ENCODE peak calls at places on chromosome 3, in eight cellular contexts. Q is CD8-positive, alpha-beta T cell; K is astrocyte; N is heart right ventricle; A is right atrium auricular region; L is HL-60; F is tibial nerve; O is DND-41. M is an unnamed sample.

GRCh38 chr3:109803274-109803673 is 465.9 kb upstream of the DPPA4 start:
- DNase-seq in Q (no peak), O (no peak), A (no peak), F (no peak), N (no peak), K (no peak), L (no peak), M (no peak)

GRCh38 chr3:69442771-69443197 is 56.9 kb upstream of the FRMD4B start:
- DNase-seq in A (no peak), N (no peak), F (no peak), L (no peak), K (no peak), O (no peak), Q (no peak), M (no peak)

GRCh38 chr3:111890051-111890580 is 31.1 kb downstream of the PHLDB2 start:
- DNase-seq in N (no peak), O (no peak), A (no peak), K (peak; percentile 44), F (no peak), L (no peak), Q (no peak), M (peak; percentile 21)

GRCh38 chr3:170346481-170347125 is 10.9 kb upstream of the SKIL start:
- DNase-seq in O (no peak), N (no peak), Q (no peak), F (no peak), K (no peak), A (no peak), L (no peak), M (no peak)

GRCh38 chr3:58190291-58190690 is 20.5 kb downstream of the DNASE1L3 start:
- DNase-seq in N (no peak), O (no peak), Q (no peak), L (no peak), K (no peak), F (no peak), A (no peak), M (no peak)

GRCh38 chr3:195270350-195271115 is 426 bp downstream of the XXYLT1 start:
- DNase-seq in A (no peak), K (peak; percentile 64), O (peak; percentile 60), L (peak; percentile 41), Q (no peak), F (peak; percentile 52), N (peak; percentile 66), M (peak; percentile 82)

GRCh38 chr3:44039006-44039405 is 202.7 kb upstream of the TOPAZ1 start:
- DNase-seq in K (no peak), F (no peak), Q (no peak), O (no peak), A (no peak), N (no peak), L (no peak), M (no peak)

GRCh38 chr3:188296761-188297689 is 143.1 kb downstream of the LPP start:
- DNase-seq in O (no peak), Q (no peak), F (no peak), N (no peak), A (no peak), K (peak; percentile 96), L (peak; percentile 84), M (no peak)

GRCh38 chr3:127459205-127459604 is 131.3 kb downstream of the TPRA1 start:
- DNase-seq in L (no peak), N (no peak), Q (no peak), F (no peak), A (no peak), O (no peak), K (no peak), M (no peak)

GRCh38 chr3:127458698-127459097 is 131.8 kb downstream of the TPRA1 start:
- DNase-seq in K (no peak), A (no peak), O (peak; percentile 73), Q (no peak), L (no peak), N (no peak), F (no peak), M (peak; percentile 26)

GRCh38 chr3:127456471-127457093 is 134.0 kb downstream of the TPRA1 start:
- DNase-seq in A (no peak), Q (no peak), N (no peak), F (no peak), L (no peak), K (peak; percentile 56), O (no peak), M (no peak)

GRCh38 chr3:127457094-127457475 is 133.4 kb downstream of the TPRA1 start:
- DNase-seq in N (no peak), O (no peak), K (peak; percentile 55), Q (no peak), A (no peak), L (no peak), F (no peak), M (no peak)

DNA sequence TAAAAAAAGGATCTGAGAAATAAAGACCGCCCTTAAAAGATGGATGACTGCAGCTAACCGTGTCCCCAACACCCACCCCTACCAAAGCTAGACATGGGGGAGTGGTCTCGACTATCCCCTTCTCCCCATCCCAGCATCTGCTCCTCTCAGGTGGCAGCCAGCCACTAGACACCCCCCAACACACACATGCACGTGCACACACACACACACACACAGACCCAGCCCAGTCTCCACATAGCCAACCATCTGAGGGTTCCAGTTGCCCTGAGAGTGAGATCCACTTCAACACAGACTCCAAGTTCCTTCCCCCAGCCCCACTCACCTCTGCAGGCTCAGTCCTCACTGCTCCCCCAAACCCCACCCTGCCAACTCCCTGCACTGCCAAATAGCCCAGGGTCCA is 132.8 kb downstream of the TPRA1 start:
- DNase-seq in O (no peak), L (no peak), K (no peak), N (no peak), A (no peak), F (no peak), Q (no peak), M (no peak)
- H3K27me3 ChIP-seq in O (peaks cover 13% of the 10 kb centered on the region), L (peaks cover 45% of the 10 kb centered on the region), K (peaks cover 22% of the 10 kb centered on the region), N (peaks cover 69% of the 10 kb centered on the region), A (peaks cover 4% of the 10 kb centered on the region), F (peaks cover 62% of the 10 kb centered on the region), Q (peaks cover 9% of the 10 kb centered on the region), M (peaks cover 58% of the 10 kb centered on the region)

GRCh38 chr3:71721002-71721401 is 4.2 kb downstream of the EIF4E3 start:
- DNase-seq in K (no peak), L (no peak), O (no peak), Q (no peak), A (no peak), F (no peak), N (no peak), M (no peak)

GRCh38 chr3:71723452-71724170 is 1.6 kb downstream of the EIF4E3 start:
- DNase-seq in Q (no peak), A (no peak), L (no peak), N (no peak), K (no peak), F (no peak), O (peak; percentile 32), M (peak; percentile 94)

GRCh38 chr3:71722693-71723092 is 2.5 kb downstream of the EIF4E3 start:
- DNase-seq in N (no peak), L (no peak), A (no peak), Q (no peak), O (no peak), K (no peak), F (no peak), M (peak; percentile 30)

GRCh38 chr3:71724171-71724453 is 1.1 kb downstream of the EIF4E3 start:
- DNase-seq in F (no peak), Q (no peak), K (no peak), N (no peak), L (no peak), A (no peak), O (no peak), M (no peak)

DNA sequence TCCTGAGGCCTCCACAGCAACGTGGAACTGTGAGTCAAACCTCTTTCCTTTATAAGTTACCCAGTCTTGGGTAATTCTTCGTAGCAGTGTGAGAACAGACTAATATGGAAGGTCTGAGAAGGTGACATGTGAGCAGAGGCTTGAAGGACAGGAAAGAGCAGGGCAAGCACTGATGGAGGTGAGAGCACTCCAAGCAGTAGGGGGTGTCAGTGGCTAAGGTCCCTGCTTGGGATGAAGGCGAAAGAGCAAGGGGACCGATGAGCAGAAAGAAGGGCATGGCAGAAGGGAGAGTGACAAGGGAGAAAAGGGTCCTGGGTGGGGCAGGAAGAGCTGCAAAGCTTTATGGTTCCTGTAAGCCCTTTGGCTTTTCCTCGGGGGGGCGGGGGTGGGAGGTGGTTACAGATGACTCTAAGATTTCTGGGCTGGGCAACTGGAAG is 3.5 kb downstream of the EIF4E3 start:
- DNase-seq in Q (peak; percentile 64), O (no peak), F (no peak), N (no peak), L (no peak), A (no peak), K (no peak), M (no peak)
- H3K27me3 ChIP-seq in Q (no peaks in the 10 kb centered on the region), O (peaks cover 63% of the 10 kb centered on the region), F (no peaks in the 10 kb centered on the region), N (no peaks in the 10 kb centered on the region), L (no peaks in the 10 kb centered on the region), A (no peaks in the 10 kb centered on the region), K (peaks cover 21% of the 10 kb centered on the region), M (no peaks in the 10 kb centered on the region)

GRCh38 chr3:142960322-142960850 is 3.1 kb downstream of the PAQR9 start:
- DNase-seq in Q (no peak), K (no peak), F (no peak), O (no peak), N (no peak), L (no peak), A (no peak), M (no peak)

GRCh38 chr3:142961539-142961938 is 1.9 kb downstream of the PAQR9 start:
- DNase-seq in A (no peak), F (no peak), K (no peak), O (no peak), N (no peak), Q (no peak), L (no peak), M (no peak)

GRCh38 chr3:142962175-142962519 is 1.3 kb downstream of the PAQR9 start:
- DNase-seq in N (no peak), Q (no peak), L (no peak), A (no peak), O (no peak), K (no peak), F (no peak), M (no peak)

GRCh38 chr3:142962520-142963265 is 781 bp downstream of the PAQR9 start:
- DNase-seq in A (no peak), O (no peak), F (no peak), L (no peak), N (no peak), K (no peak), Q (no peak), M (no peak)

GRCh38 chr3:142958707-142959106 is 4.8 kb downstream of the PAQR9 start:
- DNase-seq in Q (no peak), K (peak; percentile 72), F (no peak), A (no peak), N (no peak), L (no peak), O (no peak), M (no peak)
- H3K27me3 ChIP-seq in Q (peaks cover 6% of the 10 kb centered on the region), K (peaks cover 3% of the 10 kb centered on the region), F (peaks cover 52% of the 10 kb centered on the region), A (no peaks in the 10 kb centered on the region), N (peaks cover 28% of the 10 kb centered on the region), L (peaks cover 49% of the 10 kb centered on the region), O (peaks cover 33% of the 10 kb centered on the region), M (no peaks in the 10 kb centered on the region)

GRCh38 chr3:138933981-138934691 is 12.8 kb downstream of the FOXL2 start:
- DNase-seq in F (no peak), K (no peak), O (no peak), L (no peak), A (no peak), Q (no peak), N (no peak), M (no peak)

GRCh38 chr3:138937690-138938055 is 9.3 kb downstream of the FOXL2 start:
- DNase-seq in K (no peak), L (no peak), F (no peak), O (no peak), A (no peak), N (no peak), Q (no peak), M (no peak)

GRCh38 chr3:138935505-138935863 is 11.5 kb downstream of the FOXL2 start:
- DNase-seq in Q (no peak), N (no peak), L (no peak), F (no peak), O (no peak), K (no peak), A (no peak), M (no peak)

GRCh38 chr3:138936763-138937689 is 9.9 kb downstream of the FOXL2 start:
- DNase-seq in F (no peak), O (no peak), A (no peak), Q (no peak), K (no peak), N (no peak), L (no peak), M (no peak)

GRCh38 chr3:138935864-138936762 is 10.8 kb downstream of the FOXL2 start:
- DNase-seq in F (peak; percentile 72), N (peak; percentile 71), Q (peak; percentile 80), L (no peak), O (peak; percentile 40), K (peak; percentile 8), A (no peak), M (peak; percentile 57)
- H3K27me3 ChIP-seq in F (peaks cover 62% of the 10 kb centered on the region), N (peaks cover 60% of the 10 kb centered on the region), Q (peaks cover 24% of the 10 kb centered on the region), L (peaks cover 64% of the 10 kb centered on the region), O (no peaks in the 10 kb centered on the region), K (peaks cover 59% of the 10 kb centered on the region), A (peaks cover 43% of the 10 kb centered on the region), M (peaks cover 33% of the 10 kb centered on the region)